ENCODE peak calls at places on chromosomes 4 and X, in eight cellular contexts. Q is NCI-H1092, S is lung, D is substantia nigra, M is neural progenitor cell, G is NCI-H2107, N is GM23248, I is lower lobe of right lung. X is an unnamed sample.

GRCh38 chr4:75051431-75051830 is 118.5 kb downstream of the PARM1 start:
- DNase-seq in Q (no peak), S (no peak), D (no peak), M (no peak), G (no peak), N (no peak), I (no peak), X (no peak)

GRCh38 chr4:142845293-142846070 is 619 bp downstream of the INPP4B start:
- DNase-seq in Q (no peak), S (no peak), D (no peak), M (peak), G (no peak), N (peak), I (peak), X (no peak)

GRCh38 chr4:48162162-48162561 is 28.1 kb upstream of the TXK start:
- DNase-seq in Q (no peak), S (no peak), D (no peak), M (no peak), G (no peak), N (no peak), I (no peak), X (no peak)

GRCh38 chr4:72701987-72702819 is 133.2 kb upstream of the ADAMTS3 start:
- DNase-seq in Q (peak), S (no peak), D (no peak), M (peak), G (no peak), N (peak), I (no peak), X (no peak)

GRCh38 chrX:43557792-43558191 is 98.3 kb upstream of the MAOA start:
- DNase-seq in Q (peak), S (peak), D (no peak), M (peak), G (no peak), N (peak), I (peak), X (no peak)

GRCh38 chrX:10350991-10351390 is 194.2 kb downstream of the CLCN4 start:
- DNase-seq in Q (no peak), S (no peak), D (no peak), M (no peak), G (no peak), N (peak), I (no peak), X (no peak)

GRCh38 chrX:41739871-41740270 is 15.9 kb downstream of the GPR82 start:
- DNase-seq in Q (no peak), S (no peak), D (no peak), M (no peak), G (no peak), N (no peak), I (no peak), X (no peak)

GRCh38 chrX:103310592-103311400 is at the start of gene BEX2:
- DNase-seq in Q (peak), S (peak), D (peak), M (peak), G (peak), N (peak), I (peak), X (peak)

GRCh38 chr4:72286185-72286584 is 254.4 kb downstream of the NPFFR2 start:
- DNase-seq in Q (no peak), S (no peak), D (no peak), M (no peak), G (no peak), N (peak), I (no peak), X (no peak)

GRCh38 chr4:3417448-3417847 is 24.3 kb upstream of the HGFAC start:
- DNase-seq in Q (no peak), S (no peak), D (no peak), M (no peak), G (no peak), N (no peak), I (peak), X (no peak)

GRCh38 chrX:25296850-25297249 is 281.1 kb upstream of the ARX start:
- DNase-seq in Q (no peak), S (no peak), D (no peak), M (no peak), G (no peak), N (no peak), I (no peak), X (no peak)

GRCh38 chrX:22314211-22314610 is 41.5 kb downstream of the CBLL2 start:
- DNase-seq in Q (no peak), S (no peak), D (no peak), M (no peak), G (no peak), N (no peak), I (no peak), X (no peak)

GRCh38 chr4:970854-971520 is 2.4 kb downstream of the DGKQ start:
- DNase-seq in Q (no peak), S (no peak), D (no peak), M (no peak), G (no peak), N (peak), I (no peak), X (no peak)

GRCh38 chrX:29687687-29688086 is 527.7 kb upstream of the MAGEB2 start:
- DNase-seq in Q (no peak), S (no peak), D (no peak), M (no peak), G (no peak), N (peak), I (no peak), X (no peak)

GRCh38 chrX:154029439-154029838 is 9.7 kb upstream of the IRAK1 start:
- DNase-seq in Q (no peak), S (no peak), D (no peak), M (no peak), G (no peak), N (no peak), I (no peak), X (no peak)

GRCh38 chr4:4763815-4764202 is 95.7 kb upstream of the MSX1 start:
- DNase-seq in Q (no peak), S (no peak), D (no peak), M (no peak), G (no peak), N (peak), I (no peak), X (no peak)

GRCh38 chr4:33715996-33716395 is 2528.3 kb downstream of the ARAP2 start:
- DNase-seq in Q (no peak), S (no peak), D (no peak), M (no peak), G (no peak), N (peak), I (no peak), X (no peak)

GRCh38 chr4:138802499-138802898 is 213.1 kb upstream of the NOCT start:
- DNase-seq in Q (no peak), S (no peak), D (no peak), M (no peak), G (no peak), N (no peak), I (no peak), X (no peak)

GRCh38 chr4:173399016-173399415 is at the start of gene SCRG1:
- DNase-seq in Q (no peak), S (no peak), D (no peak), M (peak), G (no peak), N (no peak), I (no peak), X (no peak)

GRCh38 chrX:39201305-39201990 is 400.2 kb downstream of the MID1IP1 start:
- DNase-seq in Q (no peak), S (no peak), D (no peak), M (no peak), G (no peak), N (peak), I (no peak), X (no peak)

GRCh38 chr4:24686866-24687672 is 102.7 kb upstream of the DHX15 start:
- DNase-seq in Q (no peak), S (no peak), D (no peak), M (peak), G (no peak), N (no peak), I (peak), X (no peak)

GRCh38 chr4:113582737-113583136 is 178.8 kb downstream of the CAMK2D start:
- DNase-seq in Q (no peak), S (no peak), D (no peak), M (no peak), G (no peak), N (no peak), I (no peak), X (no peak)

GRCh38 chr4:153579872-153580271 is 104.2 kb upstream of the TLR2 start:
- DNase-seq in Q (no peak), S (no peak), D (no peak), M (no peak), G (no peak), N (no peak), I (no peak), X (no peak)

GRCh38 chr4:129336457-129336856 is 240.5 kb downstream of the C4orf33 start:
- DNase-seq in Q (no peak), S (no peak), D (no peak), M (peak), G (no peak), N (no peak), I (no peak), X (no peak)

GRCh38 chr4:2366252-2367192 is 51.9 kb downstream of the ZFYVE28 start:
- DNase-seq in Q (peak), S (no peak), D (no peak), M (no peak), G (no peak), N (peak), I (peak), X (peak)